ENCODE peak calls at places on chromosomes 7 and 10, in seven cellular contexts. One of them, this sample, is unnamed.

GRCh38 chr7:157527235-157527634 is 190.4 kb downstream of the DNAJB6 start:
- DNase-seq in WTC11: no peak
- DNase-seq in HFF-Myc: no peak
- DNase-seq in GM20000: no peak
- DNase-seq in RWPE1: no peak
- DNase-seq in neural progenitor cell: no peak
- DNase-seq in activated CD8-positive, alpha-beta T cell treated with anti-CD3 and anti-CD28 coated beads for 36 hours: no peak
- DNase-seq in this sample: no peak

GRCh38 chr7:1136841-1137516 is 23.0 kb downstream of the ZFAND2A start:
- DNase-seq in WTC11: peak; percentile 49
- DNase-seq in HFF-Myc: no peak
- DNase-seq in GM20000: no peak
- DNase-seq in RWPE1: no peak
- DNase-seq in neural progenitor cell: peak; percentile 29
- DNase-seq in activated CD8-positive, alpha-beta T cell treated with anti-CD3 and anti-CD28 coated beads for 36 hours: no peak
- DNase-seq in this sample: no peak

GRCh38 chr7:158444501-158445420 is 142.9 kb downstream of the PTPRN2 start:
- DNase-seq in WTC11: no peak
- DNase-seq in HFF-Myc: no peak
- DNase-seq in GM20000: no peak
- DNase-seq in RWPE1: no peak
- DNase-seq in neural progenitor cell: no peak
- DNase-seq in activated CD8-positive, alpha-beta T cell treated with anti-CD3 and anti-CD28 coated beads for 36 hours: no peak
- DNase-seq in this sample: no peak

GRCh38 chr10:127524869-127525268 is 24.2 kb upstream of the NPS start:
- DNase-seq in WTC11: no peak
- DNase-seq in HFF-Myc: no peak
- DNase-seq in GM20000: no peak
- DNase-seq in RWPE1: peak; percentile 49
- DNase-seq in neural progenitor cell: no peak
- DNase-seq in activated CD8-positive, alpha-beta T cell treated with anti-CD3 and anti-CD28 coated beads for 36 hours: no peak
- DNase-seq in this sample: no peak

GRCh38 chr7:91050677-91051076 is 213.6 kb upstream of the FZD1 start:
- DNase-seq in WTC11: no peak
- DNase-seq in HFF-Myc: no peak
- DNase-seq in GM20000: peak; percentile 22
- DNase-seq in RWPE1: no peak
- DNase-seq in neural progenitor cell: no peak
- DNase-seq in activated CD8-positive, alpha-beta T cell treated with anti-CD3 and anti-CD28 coated beads for 36 hours: no peak
- DNase-seq in this sample: no peak

GRCh38 chr10:13560597-13560996 is 26.2 kb upstream of the PRPF18 start:
- DNase-seq in WTC11: no peak
- DNase-seq in HFF-Myc: no peak
- DNase-seq in GM20000: no peak
- DNase-seq in RWPE1: no peak
- DNase-seq in neural progenitor cell: no peak
- DNase-seq in activated CD8-positive, alpha-beta T cell treated with anti-CD3 and anti-CD28 coated beads for 36 hours: no peak
- DNase-seq in this sample: peak; percentile 68

GRCh38 chr10:5814110-5815107 is 1.2 kb upstream of the GDI2 start:
- DNase-seq in WTC11: no peak
- DNase-seq in HFF-Myc: peak; percentile 7
- DNase-seq in GM20000: no peak
- DNase-seq in RWPE1: no peak
- DNase-seq in neural progenitor cell: peak; percentile 40
- DNase-seq in activated CD8-positive, alpha-beta T cell treated with anti-CD3 and anti-CD28 coated beads for 36 hours: no peak
- DNase-seq in this sample: no peak

GRCh38 chr10:81013771-81014170 is 476.1 kb downstream of the SH2D4B start:
- DNase-seq in WTC11: no peak
- DNase-seq in HFF-Myc: no peak
- DNase-seq in GM20000: no peak
- DNase-seq in RWPE1: no peak
- DNase-seq in neural progenitor cell: no peak
- DNase-seq in activated CD8-positive, alpha-beta T cell treated with anti-CD3 and anti-CD28 coated beads for 36 hours: no peak
- DNase-seq in this sample: no peak

GRCh38 chr7:92848854-92849745 is 12.7 kb upstream of the CDK6 start:
- DNase-seq in WTC11: no peak
- DNase-seq in HFF-Myc: no peak
- DNase-seq in GM20000: no peak
- DNase-seq in RWPE1: no peak
- DNase-seq in neural progenitor cell: no peak
- DNase-seq in activated CD8-positive, alpha-beta T cell treated with anti-CD3 and anti-CD28 coated beads for 36 hours: no peak
- DNase-seq in this sample: no peak

GRCh38 chr7:100411101-100411500 is 17.4 kb downstream of the ZCWPW1 start:
- DNase-seq in WTC11: no peak
- DNase-seq in HFF-Myc: no peak
- DNase-seq in GM20000: no peak
- DNase-seq in RWPE1: no peak
- DNase-seq in neural progenitor cell: no peak
- DNase-seq in activated CD8-positive, alpha-beta T cell treated with anti-CD3 and anti-CD28 coated beads for 36 hours: no peak
- DNase-seq in this sample: no peak

GRCh38 chr7:2143981-2144595 is 88.7 kb downstream of the MAD1L1 start:
- DNase-seq in WTC11: no peak
- DNase-seq in HFF-Myc: no peak
- DNase-seq in GM20000: no peak
- DNase-seq in RWPE1: no peak
- DNase-seq in neural progenitor cell: no peak
- DNase-seq in activated CD8-positive, alpha-beta T cell treated with anti-CD3 and anti-CD28 coated beads for 36 hours: no peak
- DNase-seq in this sample: no peak

GRCh38 chr7:39950473-39951155 is 558 bp downstream of the CDK13 start:
- DNase-seq in WTC11: peak; percentile 38
- DNase-seq in HFF-Myc: no peak
- DNase-seq in GM20000: peak; percentile 58
- DNase-seq in RWPE1: peak; percentile 20
- DNase-seq in neural progenitor cell: peak; percentile 69
- DNase-seq in activated CD8-positive, alpha-beta T cell treated with anti-CD3 and anti-CD28 coated beads for 36 hours: peak; percentile 58
- DNase-seq in this sample: peak; percentile 50

GRCh38 chr7:159130820-159131219 is 13.8 kb downstream of the VIPR2 start:
- DNase-seq in WTC11: no peak
- DNase-seq in HFF-Myc: no peak
- DNase-seq in GM20000: no peak
- DNase-seq in RWPE1: no peak
- DNase-seq in neural progenitor cell: no peak
- DNase-seq in activated CD8-positive, alpha-beta T cell treated with anti-CD3 and anti-CD28 coated beads for 36 hours: no peak
- DNase-seq in this sample: no peak

GRCh38 chr7:112271162-112271561 is 64.7 kb downstream of the ZNF277 start:
- DNase-seq in WTC11: no peak
- DNase-seq in HFF-Myc: no peak
- DNase-seq in GM20000: no peak
- DNase-seq in RWPE1: no peak
- DNase-seq in neural progenitor cell: no peak
- DNase-seq in activated CD8-positive, alpha-beta T cell treated with anti-CD3 and anti-CD28 coated beads for 36 hours: no peak
- DNase-seq in this sample: no peak

GRCh38 chr10:84370268-84370667 is 41.9 kb downstream of the CCSER2 start:
- DNase-seq in WTC11: no peak
- DNase-seq in HFF-Myc: no peak
- DNase-seq in GM20000: no peak
- DNase-seq in RWPE1: no peak
- DNase-seq in neural progenitor cell: no peak
- DNase-seq in activated CD8-positive, alpha-beta T cell treated with anti-CD3 and anti-CD28 coated beads for 36 hours: no peak
- DNase-seq in this sample: no peak

GRCh38 chr7:127865466-127865865 is 165.8 kb downstream of the LRRC4 start:
- DNase-seq in WTC11: no peak
- DNase-seq in HFF-Myc: peak; percentile 15
- DNase-seq in GM20000: no peak
- DNase-seq in RWPE1: no peak
- DNase-seq in neural progenitor cell: no peak
- DNase-seq in activated CD8-positive, alpha-beta T cell treated with anti-CD3 and anti-CD28 coated beads for 36 hours: no peak
- DNase-seq in this sample: peak; percentile 31

GRCh38 chr7:80127412-80128150 is 7.0 kb upstream of the GNAI1 start:
- DNase-seq in WTC11: peak; percentile 31
- DNase-seq in HFF-Myc: no peak
- DNase-seq in GM20000: no peak
- DNase-seq in RWPE1: no peak
- DNase-seq in neural progenitor cell: peak; percentile 89
- DNase-seq in activated CD8-positive, alpha-beta T cell treated with anti-CD3 and anti-CD28 coated beads for 36 hours: no peak
- DNase-seq in this sample: no peak

GRCh38 chr10:4519691-4520402 is 306.2 kb upstream of the AKR1E2 start:
- DNase-seq in WTC11: no peak
- DNase-seq in HFF-Myc: no peak
- DNase-seq in GM20000: no peak
- DNase-seq in RWPE1: peak; percentile 76
- DNase-seq in neural progenitor cell: no peak
- DNase-seq in activated CD8-positive, alpha-beta T cell treated with anti-CD3 and anti-CD28 coated beads for 36 hours: no peak
- DNase-seq in this sample: no peak

GRCh38 chr7:45624392-45624760 is 50.2 kb downstream of the ADCY1 start:
- DNase-seq in WTC11: no peak
- DNase-seq in HFF-Myc: no peak
- DNase-seq in GM20000: no peak
- DNase-seq in RWPE1: no peak
- DNase-seq in neural progenitor cell: no peak
- DNase-seq in activated CD8-positive, alpha-beta T cell treated with anti-CD3 and anti-CD28 coated beads for 36 hours: no peak
- DNase-seq in this sample: no peak

GRCh38 chr10:99870051-99870730 is 87.8 kb downstream of the ABCC2 start:
- DNase-seq in WTC11: no peak
- DNase-seq in HFF-Myc: no peak
- DNase-seq in GM20000: no peak
- DNase-seq in RWPE1: no peak
- DNase-seq in neural progenitor cell: no peak
- DNase-seq in activated CD8-positive, alpha-beta T cell treated with anti-CD3 and anti-CD28 coated beads for 36 hours: peak; percentile 71
- DNase-seq in this sample: peak; percentile 38

GRCh38 chr7:159156436-159157245 is 12.0 kb upstream of the VIPR2 start:
- DNase-seq in WTC11: no peak
- DNase-seq in HFF-Myc: no peak
- DNase-seq in GM20000: no peak
- DNase-seq in RWPE1: no peak
- DNase-seq in neural progenitor cell: no peak
- DNase-seq in activated CD8-positive, alpha-beta T cell treated with anti-CD3 and anti-CD28 coated beads for 36 hours: no peak
- DNase-seq in this sample: no peak

GRCh38 chr10:88820990-88821389 is 18.5 kb downstream of the LIPM start:
- DNase-seq in WTC11: no peak
- DNase-seq in HFF-Myc: peak; percentile 37
- DNase-seq in GM20000: no peak
- DNase-seq in RWPE1: peak; percentile 74
- DNase-seq in neural progenitor cell: no peak
- DNase-seq in activated CD8-positive, alpha-beta T cell treated with anti-CD3 and anti-CD28 coated beads for 36 hours: no peak
- DNase-seq in this sample: peak; percentile 65

DNA sequence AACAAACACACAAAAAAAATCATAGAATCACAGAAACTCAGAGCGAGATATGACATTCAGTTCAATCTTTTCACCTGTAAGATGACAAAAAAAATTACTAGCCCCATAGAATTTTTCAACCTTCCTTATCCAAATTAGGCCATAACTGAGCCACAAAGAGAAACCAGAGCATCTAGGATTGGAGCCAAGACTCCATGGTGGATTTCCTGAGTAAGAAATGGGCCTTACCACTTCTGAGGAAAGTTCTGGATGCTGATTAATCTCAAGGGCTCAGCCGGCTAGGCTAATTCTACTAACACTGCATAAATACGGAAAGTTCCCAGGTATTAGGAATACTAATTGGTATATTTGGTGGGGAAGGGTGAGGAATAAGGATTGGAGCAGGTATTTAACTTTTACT is 16.8 kb downstream of the LIPM start:
- DNase-seq in WTC11: no peak
- DNase-seq in HFF-Myc: no peak
- DNase-seq in GM20000: no peak
- DNase-seq in RWPE1: no peak
- DNase-seq in neural progenitor cell: no peak
- DNase-seq in activated CD8-positive, alpha-beta T cell treated with anti-CD3 and anti-CD28 coated beads for 36 hours: no peak
- DNase-seq in this sample: peak; percentile 77
- TF ChIP-seq CTCF in WTC11: no peak
- TF ChIP-seq CTCF in HFF-Myc: no peak
- TF ChIP-seq CTCF in GM20000: no peak
- TF ChIP-seq CTCF in RWPE1: no peak
- TF ChIP-seq CTCF in neural progenitor cell: no peak
- TF ChIP-seq CTCF in activated CD8-positive, alpha-beta T cell treated with anti-CD3 and anti-CD28 coated beads for 36 hours: no peak
- TF ChIP-seq CTCF in this sample: no peak

DNA sequence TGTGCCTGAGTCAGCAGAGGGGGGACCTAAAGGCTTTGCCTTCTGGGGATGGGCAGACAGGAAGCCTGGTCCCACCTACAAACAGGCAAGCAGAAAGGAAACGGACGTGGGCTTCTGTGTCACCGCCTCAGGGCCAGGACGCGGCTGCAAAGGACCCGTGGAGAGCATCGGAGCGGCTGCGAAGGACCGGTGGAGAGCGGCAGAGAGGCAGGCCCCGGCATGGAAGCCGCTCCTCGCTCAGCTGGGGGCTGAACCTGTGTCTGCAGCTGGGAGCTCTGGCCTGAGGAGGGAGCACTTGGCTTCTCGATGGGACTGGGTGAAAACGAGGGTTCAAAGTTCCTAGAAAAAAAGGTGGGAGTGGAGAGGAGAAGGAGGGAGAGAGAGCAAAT is 125.4 kb upstream of the PPP2R2D start:
- DNase-seq in WTC11: no peak
- DNase-seq in HFF-Myc: no peak
- DNase-seq in GM20000: no peak
- DNase-seq in RWPE1: no peak
- DNase-seq in neural progenitor cell: peak; percentile 56
- DNase-seq in activated CD8-positive, alpha-beta T cell treated with anti-CD3 and anti-CD28 coated beads for 36 hours: no peak
- DNase-seq in this sample: no peak
- TF ChIP-seq CTCF in WTC11: no peak
- TF ChIP-seq CTCF in HFF-Myc: no peak
- TF ChIP-seq CTCF in GM20000: no peak
- TF ChIP-seq CTCF in RWPE1: no peak
- TF ChIP-seq CTCF in neural progenitor cell: peak; percentile 38
- TF ChIP-seq CTCF in activated CD8-positive, alpha-beta T cell treated with anti-CD3 and anti-CD28 coated beads for 36 hours: no peak
- TF ChIP-seq CTCF in this sample: no peak

GRCh38 chr10:68211635-68212034 is 20.3 kb downstream of the ATOH7 start:
- DNase-seq in WTC11: no peak
- DNase-seq in HFF-Myc: no peak
- DNase-seq in GM20000: no peak
- DNase-seq in RWPE1: no peak
- DNase-seq in neural progenitor cell: no peak
- DNase-seq in activated CD8-positive, alpha-beta T cell treated with anti-CD3 and anti-CD28 coated beads for 36 hours: no peak
- DNase-seq in this sample: no peak

GRCh38 chr10:68202965-68203358 is 29.0 kb downstream of the ATOH7 start:
- DNase-seq in WTC11: no peak
- DNase-seq in HFF-Myc: no peak
- DNase-seq in GM20000: no peak
- DNase-seq in RWPE1: peak; percentile 20
- DNase-seq in neural progenitor cell: no peak
- DNase-seq in activated CD8-positive, alpha-beta T cell treated with anti-CD3 and anti-CD28 coated beads for 36 hours: peak; percentile 16
- DNase-seq in this sample: peak; percentile 18

GRCh38 chr10:68212721-68213352 is 19.1 kb downstream of the ATOH7 start:
- DNase-seq in WTC11: no peak
- DNase-seq in HFF-Myc: peak; percentile 35
- DNase-seq in GM20000: peak; percentile 34
- DNase-seq in RWPE1: peak; percentile 34
- DNase-seq in neural progenitor cell: no peak
- DNase-seq in activated CD8-positive, alpha-beta T cell treated with anti-CD3 and anti-CD28 coated beads for 36 hours: no peak
- DNase-seq in this sample: peak; percentile 41

GRCh38 chr10:68208424-68209042 is 23.4 kb downstream of the ATOH7 start:
- DNase-seq in WTC11: peak; percentile 82
- DNase-seq in HFF-Myc: peak; percentile 67
- DNase-seq in GM20000: peak; percentile 41
- DNase-seq in RWPE1: peak; percentile 83
- DNase-seq in neural progenitor cell: peak; percentile 86
- DNase-seq in activated CD8-positive, alpha-beta T cell treated with anti-CD3 and anti-CD28 coated beads for 36 hours: peak; percentile 50
- DNase-seq in this sample: peak; percentile 75
- TF ChIP-seq CTCF in WTC11: no peak
- TF ChIP-seq CTCF in HFF-Myc: peak; percentile 73
- TF ChIP-seq CTCF in GM20000: peak; percentile 42
- TF ChIP-seq CTCF in RWPE1: peak; percentile 77
- TF ChIP-seq CTCF in neural progenitor cell: peak; percentile 78
- TF ChIP-seq CTCF in activated CD8-positive, alpha-beta T cell treated with anti-CD3 and anti-CD28 coated beads for 36 hours: no peak
- TF ChIP-seq CTCF in this sample: peak; percentile 70

DNA sequence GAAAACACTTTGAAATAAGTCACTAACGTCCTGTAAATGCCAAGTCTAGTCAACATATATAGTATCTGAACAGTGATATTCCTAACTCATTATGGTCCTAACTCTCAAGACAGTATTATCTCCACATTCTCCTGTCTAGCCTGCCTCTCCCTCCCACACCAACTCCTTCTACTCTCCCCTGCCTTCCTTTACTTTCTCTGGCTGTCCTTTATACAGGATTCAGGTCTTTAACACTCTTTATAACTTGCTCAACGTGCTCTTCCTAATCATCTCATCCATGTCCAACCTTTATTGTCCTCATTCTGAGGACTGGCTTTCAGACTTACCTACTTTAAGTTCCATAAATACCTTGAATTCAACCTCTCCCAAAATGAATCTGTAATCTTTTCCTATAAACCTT is 42.5 kb downstream of the MTPN start:
- DNase-seq in WTC11: no peak
- DNase-seq in HFF-Myc: no peak
- DNase-seq in GM20000: no peak
- DNase-seq in RWPE1: no peak
- DNase-seq in neural progenitor cell: no peak
- DNase-seq in activated CD8-positive, alpha-beta T cell treated with anti-CD3 and anti-CD28 coated beads for 36 hours: no peak
- DNase-seq in this sample: no peak
- TF ChIP-seq CTCF in WTC11: no peak
- TF ChIP-seq CTCF in HFF-Myc: no peak
- TF ChIP-seq CTCF in GM20000: no peak
- TF ChIP-seq CTCF in RWPE1: no peak
- TF ChIP-seq CTCF in neural progenitor cell: no peak
- TF ChIP-seq CTCF in activated CD8-positive, alpha-beta T cell treated with anti-CD3 and anti-CD28 coated beads for 36 hours: no peak
- TF ChIP-seq CTCF in this sample: no peak